ENCODE peak calls at places on chromosomes 6 and 20, in nine cellular contexts. One of them, this sample, is unnamed.

GRCh38 chr20:1842281-1842680 is 52.9 kb upstream of the SIRPA start:
- DNase-seq in AG10803: no peak
- DNase-seq in sigmoid colon: no peak
- DNase-seq in upper lobe of left lung: no peak
- DNase-seq in psoas muscle: no peak
- DNase-seq in Caco-2: no peak
- DNase-seq in fibroblast of mammary gland: no peak
- DNase-seq in A549: no peak
- DNase-seq in brain microvascular endothelial cell: no peak
- DNase-seq in this sample: no peak

GRCh38 chr6:107209406-107209939 is 94.2 kb upstream of the BEND3 start:
- DNase-seq in upper lobe of left lung: no peak
- DNase-seq in sigmoid colon: no peak
- DNase-seq in psoas muscle: no peak
- DNase-seq in brain microvascular endothelial cell: no peak
- DNase-seq in fibroblast of mammary gland: no peak
- DNase-seq in Caco-2: no peak
- DNase-seq in AG10803: no peak
- DNase-seq in A549: no peak
- DNase-seq in this sample: no peak

GRCh38 chr20:38032585-38033329 is 499 bp downstream of the TTI1 start:
- DNase-seq in brain microvascular endothelial cell: no peak
- DNase-seq in sigmoid colon: no peak
- DNase-seq in fibroblast of mammary gland: no peak
- DNase-seq in AG10803: no peak
- DNase-seq in psoas muscle: peak
- DNase-seq in upper lobe of left lung: peak
- DNase-seq in Caco-2: no peak
- DNase-seq in A549: no peak
- DNase-seq in this sample: no peak

GRCh38 chr20:35314460-35315198 is 22.4 kb upstream of the FAM83C start:
- DNase-seq in fibroblast of mammary gland: peak
- DNase-seq in Caco-2: no peak
- DNase-seq in psoas muscle: no peak
- DNase-seq in AG10803: peak
- DNase-seq in upper lobe of left lung: no peak
- DNase-seq in brain microvascular endothelial cell: no peak
- DNase-seq in sigmoid colon: no peak
- DNase-seq in A549: no peak
- DNase-seq in this sample: no peak

GRCh38 chr6:117986401-117986800 is 79.3 kb downstream of the SLC35F1 start:
- DNase-seq in AG10803: no peak
- DNase-seq in A549: no peak
- DNase-seq in brain microvascular endothelial cell: no peak
- DNase-seq in upper lobe of left lung: no peak
- DNase-seq in sigmoid colon: no peak
- DNase-seq in Caco-2: no peak
- DNase-seq in fibroblast of mammary gland: no peak
- DNase-seq in psoas muscle: no peak
- DNase-seq in this sample: no peak

GRCh38 chr6:40344566-40345185 is 242.5 kb downstream of the LRFN2 start:
- DNase-seq in psoas muscle: no peak
- DNase-seq in Caco-2: no peak
- DNase-seq in upper lobe of left lung: peak
- DNase-seq in brain microvascular endothelial cell: no peak
- DNase-seq in A549: no peak
- DNase-seq in fibroblast of mammary gland: no peak
- DNase-seq in sigmoid colon: peak
- DNase-seq in AG10803: no peak
- DNase-seq in this sample: no peak

GRCh38 chr6:152124432-152125074 is 317.1 kb downstream of the ESR1 start:
- DNase-seq in psoas muscle: no peak
- DNase-seq in A549: peak
- DNase-seq in fibroblast of mammary gland: peak
- DNase-seq in AG10803: peak
- DNase-seq in upper lobe of left lung: no peak
- DNase-seq in sigmoid colon: no peak
- DNase-seq in Caco-2: no peak
- DNase-seq in brain microvascular endothelial cell: peak
- DNase-seq in this sample: peak

GRCh38 chr20:44695295-44696230 is 19.6 kb upstream of the CCN5 start:
- DNase-seq in sigmoid colon: no peak
- DNase-seq in AG10803: peak
- DNase-seq in upper lobe of left lung: no peak
- DNase-seq in brain microvascular endothelial cell: no peak
- DNase-seq in fibroblast of mammary gland: peak
- DNase-seq in psoas muscle: no peak
- DNase-seq in Caco-2: no peak
- DNase-seq in A549: no peak
- DNase-seq in this sample: peak

GRCh38 chr6:6915813-6916547 is 191.8 kb upstream of the RREB1 start:
- DNase-seq in sigmoid colon: peak
- DNase-seq in Caco-2: no peak
- DNase-seq in brain microvascular endothelial cell: no peak
- DNase-seq in psoas muscle: peak
- DNase-seq in A549: no peak
- DNase-seq in fibroblast of mammary gland: peak
- DNase-seq in upper lobe of left lung: peak
- DNase-seq in AG10803: peak
- DNase-seq in this sample: peak

GRCh38 chr6:34535646-34536045 is 20.5 kb downstream of the SPDEF start:
- DNase-seq in upper lobe of left lung: no peak
- DNase-seq in Caco-2: no peak
- DNase-seq in fibroblast of mammary gland: no peak
- DNase-seq in brain microvascular endothelial cell: no peak
- DNase-seq in AG10803: no peak
- DNase-seq in psoas muscle: no peak
- DNase-seq in A549: no peak
- DNase-seq in sigmoid colon: no peak
- DNase-seq in this sample: no peak

GRCh38 chr6:117354671-117355070 is 71.1 kb downstream of the ROS1 start:
- DNase-seq in psoas muscle: no peak
- DNase-seq in sigmoid colon: no peak
- DNase-seq in Caco-2: no peak
- DNase-seq in A549: no peak
- DNase-seq in brain microvascular endothelial cell: no peak
- DNase-seq in upper lobe of left lung: no peak
- DNase-seq in AG10803: no peak
- DNase-seq in fibroblast of mammary gland: no peak
- DNase-seq in this sample: no peak

GRCh38 chr6:19322691-19323470 is 514.3 kb upstream of the ID4 start:
- DNase-seq in upper lobe of left lung: no peak
- DNase-seq in fibroblast of mammary gland: no peak
- DNase-seq in Caco-2: no peak
- DNase-seq in AG10803: peak
- DNase-seq in A549: no peak
- DNase-seq in sigmoid colon: no peak
- DNase-seq in brain microvascular endothelial cell: peak
- DNase-seq in psoas muscle: no peak
- DNase-seq in this sample: peak
- TF ChIP-seq CTCF in upper lobe of left lung: no peak
- TF ChIP-seq CTCF in fibroblast of mammary gland: peak
- TF ChIP-seq CTCF in Caco-2: no peak
- TF ChIP-seq CTCF in AG10803: peak
- TF ChIP-seq CTCF in A549: no peak
- TF ChIP-seq CTCF in sigmoid colon: peak
- TF ChIP-seq CTCF in brain microvascular endothelial cell: peak
- TF ChIP-seq CTCF in psoas muscle: no peak
- TF ChIP-seq CTCF in this sample: no peak

GRCh38 chr6:160634706-160635105 is 29.4 kb downstream of the LPA start:
- DNase-seq in Caco-2: peak
- DNase-seq in psoas muscle: no peak
- DNase-seq in AG10803: no peak
- DNase-seq in A549: no peak
- DNase-seq in upper lobe of left lung: peak
- DNase-seq in sigmoid colon: no peak
- DNase-seq in brain microvascular endothelial cell: no peak
- DNase-seq in fibroblast of mammary gland: no peak
- DNase-seq in this sample: no peak
- H3K4me3 ChIP-seq in Caco-2: no peak
- H3K4me3 ChIP-seq in psoas muscle: no peak
- H3K4me3 ChIP-seq in AG10803: no peak
- H3K4me3 ChIP-seq in A549: no peak
- H3K4me3 ChIP-seq in upper lobe of left lung: no peak
- H3K4me3 ChIP-seq in sigmoid colon: no peak
- H3K4me3 ChIP-seq in brain microvascular endothelial cell: no peak
- H3K4me3 ChIP-seq in fibroblast of mammary gland: no peak
- H3K4me3 ChIP-seq in this sample: no peak

DNA sequence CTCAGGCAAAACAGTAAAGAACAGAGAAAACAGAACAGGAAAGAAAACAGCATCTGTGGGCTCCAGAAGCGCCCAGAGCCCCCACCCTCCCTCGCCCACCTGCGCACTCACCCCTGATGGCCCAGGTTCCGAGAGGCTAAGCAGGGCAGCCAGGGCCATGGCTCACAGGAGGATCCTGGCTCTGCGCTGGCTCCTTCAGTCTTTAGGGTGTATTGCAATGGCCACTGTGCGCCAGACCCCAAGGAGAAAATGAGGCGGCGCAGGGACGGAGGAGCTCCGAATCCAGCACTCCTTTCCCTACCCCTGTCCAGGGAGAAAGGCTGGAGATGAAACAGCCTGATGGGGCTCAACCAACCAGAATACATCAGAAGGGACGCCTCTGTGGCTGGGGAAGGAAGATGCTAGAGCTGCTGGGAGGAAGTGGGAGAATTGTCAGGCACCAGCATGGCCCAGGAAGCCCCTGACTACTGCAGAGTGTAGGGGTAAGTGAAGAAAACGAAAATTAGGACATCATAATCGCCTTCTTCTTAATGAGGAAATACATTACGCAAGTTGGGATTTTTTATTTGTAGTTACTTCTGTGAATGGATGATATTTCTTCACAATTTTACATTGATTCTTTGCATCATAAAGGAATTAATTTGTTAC is 49.0 kb downstream of the COL11A2 start:
- DNase-seq in fibroblast of mammary gland: no peak
- DNase-seq in brain microvascular endothelial cell: no peak
- DNase-seq in AG10803: no peak
- DNase-seq in upper lobe of left lung: no peak
- DNase-seq in sigmoid colon: no peak
- DNase-seq in Caco-2: no peak
- DNase-seq in A549: no peak
- DNase-seq in psoas muscle: no peak
- DNase-seq in this sample: no peak
- TF ChIP-seq CTCF in fibroblast of mammary gland: no peak
- TF ChIP-seq CTCF in brain microvascular endothelial cell: peak
- TF ChIP-seq CTCF in AG10803: no peak
- TF ChIP-seq CTCF in upper lobe of left lung: no peak
- TF ChIP-seq CTCF in sigmoid colon: no peak
- TF ChIP-seq CTCF in Caco-2: no peak
- TF ChIP-seq CTCF in A549: no peak
- TF ChIP-seq CTCF in psoas muscle: no peak
- TF ChIP-seq CTCF in this sample: peak

GRCh38 chr6:32149932-32150920 is 1.5 kb downstream of the PRRT1 start:
- DNase-seq in fibroblast of mammary gland: no peak
- DNase-seq in AG10803: no peak
- DNase-seq in upper lobe of left lung: no peak
- DNase-seq in Caco-2: no peak
- DNase-seq in sigmoid colon: no peak
- DNase-seq in psoas muscle: no peak
- DNase-seq in A549: no peak
- DNase-seq in brain microvascular endothelial cell: no peak
- DNase-seq in this sample: no peak

GRCh38 chr6:32151131-32151884 is 431 bp downstream of the PRRT1 start:
- DNase-seq in sigmoid colon: no peak
- DNase-seq in upper lobe of left lung: no peak
- DNase-seq in Caco-2: no peak
- DNase-seq in fibroblast of mammary gland: no peak
- DNase-seq in psoas muscle: no peak
- DNase-seq in A549: no peak
- DNase-seq in brain microvascular endothelial cell: no peak
- DNase-seq in AG10803: no peak
- DNase-seq in this sample: no peak

GRCh38 chr6:32153252-32153834 is 598 bp upstream of the PPT2 start:
- DNase-seq in upper lobe of left lung: peak
- DNase-seq in psoas muscle: peak
- DNase-seq in AG10803: no peak
- DNase-seq in A549: peak
- DNase-seq in Caco-2: peak
- DNase-seq in sigmoid colon: peak
- DNase-seq in brain microvascular endothelial cell: peak
- DNase-seq in fibroblast of mammary gland: peak
- DNase-seq in this sample: no peak

GRCh38 chr6:32152414-32153251 is 894 bp upstream of the PRRT1 start:
- DNase-seq in brain microvascular endothelial cell: peak
- DNase-seq in A549: no peak
- DNase-seq in psoas muscle: no peak
- DNase-seq in fibroblast of mammary gland: peak
- DNase-seq in Caco-2: no peak
- DNase-seq in upper lobe of left lung: no peak
- DNase-seq in AG10803: peak
- DNase-seq in sigmoid colon: no peak
- DNase-seq in this sample: peak

GRCh38 chr6:32151885-32152311 is at the start of gene PRRT1:
- DNase-seq in brain microvascular endothelial cell: no peak
- DNase-seq in sigmoid colon: no peak
- DNase-seq in Caco-2: no peak
- DNase-seq in AG10803: no peak
- DNase-seq in fibroblast of mammary gland: no peak
- DNase-seq in upper lobe of left lung: no peak
- DNase-seq in A549: no peak
- DNase-seq in psoas muscle: no peak
- DNase-seq in this sample: no peak
- H3K4me3 ChIP-seq in brain microvascular endothelial cell: peak
- H3K4me3 ChIP-seq in sigmoid colon: peak
- H3K4me3 ChIP-seq in Caco-2: peak
- H3K4me3 ChIP-seq in AG10803: peak
- H3K4me3 ChIP-seq in fibroblast of mammary gland: peak
- H3K4me3 ChIP-seq in upper lobe of left lung: no peak
- H3K4me3 ChIP-seq in A549: no peak
- H3K4me3 ChIP-seq in psoas muscle: peak
- H3K4me3 ChIP-seq in this sample: peak

GRCh38 chr6:36094786-36095496 is 35.4 kb upstream of the MAPK13 start:
- DNase-seq in brain microvascular endothelial cell: peak
- DNase-seq in A549: peak
- DNase-seq in psoas muscle: peak
- DNase-seq in fibroblast of mammary gland: peak
- DNase-seq in sigmoid colon: peak
- DNase-seq in upper lobe of left lung: peak
- DNase-seq in Caco-2: peak
- DNase-seq in AG10803: peak
- DNase-seq in this sample: peak
- TF ChIP-seq CTCF in brain microvascular endothelial cell: peak
- TF ChIP-seq CTCF in A549: peak
- TF ChIP-seq CTCF in psoas muscle: peak
- TF ChIP-seq CTCF in fibroblast of mammary gland: peak
- TF ChIP-seq CTCF in sigmoid colon: peak
- TF ChIP-seq CTCF in upper lobe of left lung: peak
- TF ChIP-seq CTCF in Caco-2: peak
- TF ChIP-seq CTCF in AG10803: peak
- TF ChIP-seq CTCF in this sample: peak

This sample was measured in astrocyte of the spinal cord.